ENCODE peak calls at places on chromosomes 1 and 21, in six cellular contexts. One of them, this sample, is unnamed.

GRCh38 chr21:42277593-42277992 is 37.6 kb downstream of the TFF3 start:
- DNase-seq in IMR-90: peak; percentile 39
- DNase-seq in mesendoderm: no peak
- DNase-seq in mesenchymal stem cell: peak; percentile 15
- DNase-seq in neuronal stem cell: no peak
- DNase-seq in H1: no peak
- DNase-seq in this sample: no peak

GRCh38 chr1:53638641-53639035 is 100.3 kb downstream of the GLIS1 start:
- DNase-seq in IMR-90: no peak
- DNase-seq in mesendoderm: no peak
- DNase-seq in mesenchymal stem cell: no peak
- DNase-seq in neuronal stem cell: no peak
- DNase-seq in H1: no peak
- DNase-seq in this sample: no peak

GRCh38 chr21:32776743-32777142 is 5.2 kb upstream of the PAXBP1 start:
- DNase-seq in IMR-90: no peak
- DNase-seq in mesendoderm: no peak
- DNase-seq in mesenchymal stem cell: no peak
- DNase-seq in neuronal stem cell: no peak
- DNase-seq in H1: no peak
- DNase-seq in this sample: no peak

GRCh38 chr1:1040004-1040991 is 20.4 kb downstream of the AGRN start:
- DNase-seq in IMR-90: peak; percentile 85
- DNase-seq in mesendoderm: peak; percentile 96
- DNase-seq in mesenchymal stem cell: peak; percentile 87
- DNase-seq in neuronal stem cell: peak; percentile 84
- DNase-seq in H1: no peak
- DNase-seq in this sample: peak; percentile 90

GRCh38 chr1:15303912-15304311 is 56.9 kb downstream of the FHAD1 start:
- DNase-seq in IMR-90: no peak
- DNase-seq in mesendoderm: no peak
- DNase-seq in mesenchymal stem cell: no peak
- DNase-seq in neuronal stem cell: no peak
- DNase-seq in H1: no peak
- DNase-seq in this sample: no peak

GRCh38 chr1:57848406-57848805 is 424.5 kb upstream of the DAB1 start:
- DNase-seq in IMR-90: no peak
- DNase-seq in mesendoderm: no peak
- DNase-seq in mesenchymal stem cell: peak; percentile 11
- DNase-seq in neuronal stem cell: no peak
- DNase-seq in H1: no peak
- DNase-seq in this sample: no peak

GRCh38 chr1:45870500-45870899 is 67.1 kb downstream of the MAST2 start:
- DNase-seq in IMR-90: no peak
- DNase-seq in mesendoderm: no peak
- DNase-seq in mesenchymal stem cell: no peak
- DNase-seq in neuronal stem cell: no peak
- DNase-seq in H1: no peak
- DNase-seq in this sample: no peak

GRCh38 chr21:17858764-17859163 is 39.6 kb upstream of the C21orf91 start:
- DNase-seq in IMR-90: no peak
- DNase-seq in mesendoderm: no peak
- DNase-seq in mesenchymal stem cell: no peak
- DNase-seq in neuronal stem cell: peak; percentile 15
- DNase-seq in H1: no peak
- DNase-seq in this sample: no peak

GRCh38 chr1:63152572-63152971 is 169.8 kb upstream of the FOXD3 start:
- DNase-seq in IMR-90: no peak
- DNase-seq in mesendoderm: no peak
- DNase-seq in mesenchymal stem cell: no peak
- DNase-seq in neuronal stem cell: no peak
- DNase-seq in H1: no peak
- DNase-seq in this sample: peak; percentile 34

GRCh38 chr1:2834146-2834475 is 32.6 kb upstream of the TTC34 start:
- DNase-seq in IMR-90: no peak
- DNase-seq in mesendoderm: no peak
- DNase-seq in mesenchymal stem cell: no peak
- DNase-seq in neuronal stem cell: no peak
- DNase-seq in H1: no peak
- DNase-seq in this sample: no peak

GRCh38 chr1:183887826-183888819 is 83.2 kb downstream of the RGL1 start:
- DNase-seq in IMR-90: peak; percentile 15
- DNase-seq in mesendoderm: no peak
- DNase-seq in mesenchymal stem cell: no peak
- DNase-seq in neuronal stem cell: no peak
- DNase-seq in H1: no peak
- DNase-seq in this sample: no peak

GRCh38 chr1:178739285-178740045 is 14.4 kb downstream of the RALGPS2 start:
- DNase-seq in IMR-90: peak; percentile 81
- DNase-seq in mesendoderm: peak; percentile 10
- DNase-seq in mesenchymal stem cell: peak; percentile 32
- DNase-seq in neuronal stem cell: no peak
- DNase-seq in H1: no peak
- DNase-seq in this sample: no peak

GRCh38 chr21:38753114-38754100 is 52.3 kb upstream of the ETS2 start:
- DNase-seq in IMR-90: no peak
- DNase-seq in mesendoderm: no peak
- DNase-seq in mesenchymal stem cell: no peak
- DNase-seq in neuronal stem cell: no peak
- DNase-seq in H1: no peak
- DNase-seq in this sample: no peak

GRCh38 chr1:31033573-31033972 is 31.9 kb downstream of the PUM1 start:
- DNase-seq in IMR-90: no peak
- DNase-seq in mesendoderm: peak; percentile 26
- DNase-seq in mesenchymal stem cell: no peak
- DNase-seq in neuronal stem cell: no peak
- DNase-seq in H1: no peak
- DNase-seq in this sample: peak; percentile 69

GRCh38 chr1:31027693-31028526 is 37.6 kb downstream of the PUM1 start:
- DNase-seq in IMR-90: no peak
- DNase-seq in mesendoderm: no peak
- DNase-seq in mesenchymal stem cell: no peak
- DNase-seq in neuronal stem cell: no peak
- DNase-seq in H1: no peak
- DNase-seq in this sample: no peak

GRCh38 chr1:31029031-31029430 is 36.5 kb downstream of the PUM1 start:
- DNase-seq in IMR-90: peak; percentile 38
- DNase-seq in mesendoderm: no peak
- DNase-seq in mesenchymal stem cell: no peak
- DNase-seq in neuronal stem cell: no peak
- DNase-seq in H1: no peak
- DNase-seq in this sample: no peak

GRCh38 chr1:31032266-31032665 is 33.3 kb downstream of the PUM1 start:
- DNase-seq in IMR-90: no peak
- DNase-seq in mesendoderm: no peak
- DNase-seq in mesenchymal stem cell: no peak
- DNase-seq in neuronal stem cell: no peak
- DNase-seq in H1: no peak
- DNase-seq in this sample: no peak

DNA sequence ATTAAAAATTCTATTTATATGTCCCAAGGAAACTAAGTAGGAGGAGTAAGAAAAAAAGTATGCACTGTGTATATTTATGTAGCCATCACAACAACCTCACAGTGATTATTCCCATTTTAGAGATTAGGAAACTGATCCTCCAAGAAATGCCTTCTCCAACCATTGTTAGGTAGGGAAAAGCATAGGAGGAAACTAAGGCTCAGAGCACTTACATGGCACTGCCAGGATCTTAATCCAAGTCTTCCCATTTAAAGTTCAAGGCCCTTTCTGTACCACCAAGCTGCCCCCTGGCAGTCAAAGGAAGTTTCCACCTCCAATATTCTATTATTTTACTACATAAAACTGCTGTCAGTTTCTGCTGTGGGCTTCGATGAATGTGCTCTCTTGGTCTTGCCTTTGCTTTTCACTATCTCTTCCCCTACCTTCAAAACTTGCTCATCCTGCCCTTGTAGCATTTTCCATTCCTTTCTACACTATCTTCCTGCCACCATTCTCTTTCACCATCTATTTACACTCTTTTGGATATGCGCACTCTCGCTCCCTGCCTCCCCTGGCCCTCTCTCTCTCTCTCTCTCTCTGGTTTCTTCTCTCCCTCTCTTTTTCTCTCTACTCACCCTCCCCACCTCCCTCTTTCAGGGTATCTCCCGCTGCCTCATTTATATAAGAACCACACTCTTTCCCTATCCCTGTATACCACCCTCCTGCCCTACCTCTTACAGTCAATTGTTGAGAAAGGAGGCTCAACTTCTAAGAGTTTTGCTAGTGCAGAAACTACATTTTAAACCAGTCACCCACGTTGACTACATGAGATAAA is 34.0 kb downstream of the PUM1 start:
- DNase-seq in IMR-90: no peak
- DNase-seq in mesendoderm: peak; percentile 26
- DNase-seq in mesenchymal stem cell: no peak
- DNase-seq in neuronal stem cell: no peak
- DNase-seq in H1: no peak
- DNase-seq in this sample: no peak
- H3K27ac ChIP-seq in IMR-90: no peak overlapping the region
- H3K27ac ChIP-seq in mesendoderm: no peak overlapping the region
- H3K27ac ChIP-seq in mesenchymal stem cell: no peak overlapping the region
- H3K27ac ChIP-seq in neuronal stem cell: no peak overlapping the region
- H3K27ac ChIP-seq in H1: no peak overlapping the region
- H3K27ac ChIP-seq in this sample: no peak overlapping the region

DNA sequence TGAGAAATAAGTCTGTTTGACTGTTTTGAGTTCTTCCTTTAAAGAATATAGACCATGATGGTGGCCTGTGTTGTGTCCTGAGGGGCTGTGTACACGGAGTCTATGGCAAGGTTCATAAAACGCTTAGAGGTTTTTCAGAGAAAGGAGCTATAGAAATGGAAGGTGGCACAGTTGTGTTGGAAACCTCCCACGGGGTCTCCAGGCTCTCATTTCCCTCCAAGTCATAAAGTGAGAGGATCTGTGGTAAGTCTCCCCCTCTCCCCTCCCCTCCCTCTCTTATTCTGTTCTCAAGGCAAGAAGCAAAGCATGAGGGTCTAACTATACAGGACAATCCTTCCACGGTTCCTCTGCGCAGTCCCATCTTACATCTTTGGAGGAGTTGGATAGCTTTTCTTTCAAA is 139.2 kb downstream of the KIF26B start:
- DNase-seq in IMR-90: no peak
- DNase-seq in mesendoderm: no peak
- DNase-seq in mesenchymal stem cell: no peak
- DNase-seq in neuronal stem cell: no peak
- DNase-seq in H1: no peak
- DNase-seq in this sample: no peak
- H2BK120ac ChIP-seq in IMR-90: no peak overlapping the region
- H2BK120ac ChIP-seq in mesendoderm: no peak overlapping the region
- H2BK120ac ChIP-seq in mesenchymal stem cell: no peak overlapping the region
- H2BK120ac ChIP-seq in neuronal stem cell: no peak overlapping the region
- H2BK120ac ChIP-seq in H1: no peak overlapping the region
- H2BK120ac ChIP-seq in this sample: no peak overlapping the region

GRCh38 chr1:90732136-90732535 is 15.0 kb upstream of the BARHL2 start:
- DNase-seq in IMR-90: no peak
- DNase-seq in mesendoderm: no peak
- DNase-seq in mesenchymal stem cell: no peak
- DNase-seq in neuronal stem cell: no peak
- DNase-seq in H1: no peak
- DNase-seq in this sample: no peak

GRCh38 chr1:90728656-90729257 is 11.7 kb upstream of the BARHL2 start:
- DNase-seq in IMR-90: no peak
- DNase-seq in mesendoderm: no peak
- DNase-seq in mesenchymal stem cell: no peak
- DNase-seq in neuronal stem cell: no peak
- DNase-seq in H1: no peak
- DNase-seq in this sample: no peak

GRCh38 chr1:90731382-90732050 is 14.4 kb upstream of the BARHL2 start:
- DNase-seq in IMR-90: no peak
- DNase-seq in mesendoderm: no peak
- DNase-seq in mesenchymal stem cell: no peak
- DNase-seq in neuronal stem cell: no peak
- DNase-seq in H1: no peak
- DNase-seq in this sample: no peak

GRCh38 chr1:90729484-90730246 is 12.6 kb upstream of the BARHL2 start:
- DNase-seq in IMR-90: no peak
- DNase-seq in mesendoderm: peak; percentile 81
- DNase-seq in mesenchymal stem cell: no peak
- DNase-seq in neuronal stem cell: no peak
- DNase-seq in H1: no peak
- DNase-seq in this sample: no peak

DNA sequence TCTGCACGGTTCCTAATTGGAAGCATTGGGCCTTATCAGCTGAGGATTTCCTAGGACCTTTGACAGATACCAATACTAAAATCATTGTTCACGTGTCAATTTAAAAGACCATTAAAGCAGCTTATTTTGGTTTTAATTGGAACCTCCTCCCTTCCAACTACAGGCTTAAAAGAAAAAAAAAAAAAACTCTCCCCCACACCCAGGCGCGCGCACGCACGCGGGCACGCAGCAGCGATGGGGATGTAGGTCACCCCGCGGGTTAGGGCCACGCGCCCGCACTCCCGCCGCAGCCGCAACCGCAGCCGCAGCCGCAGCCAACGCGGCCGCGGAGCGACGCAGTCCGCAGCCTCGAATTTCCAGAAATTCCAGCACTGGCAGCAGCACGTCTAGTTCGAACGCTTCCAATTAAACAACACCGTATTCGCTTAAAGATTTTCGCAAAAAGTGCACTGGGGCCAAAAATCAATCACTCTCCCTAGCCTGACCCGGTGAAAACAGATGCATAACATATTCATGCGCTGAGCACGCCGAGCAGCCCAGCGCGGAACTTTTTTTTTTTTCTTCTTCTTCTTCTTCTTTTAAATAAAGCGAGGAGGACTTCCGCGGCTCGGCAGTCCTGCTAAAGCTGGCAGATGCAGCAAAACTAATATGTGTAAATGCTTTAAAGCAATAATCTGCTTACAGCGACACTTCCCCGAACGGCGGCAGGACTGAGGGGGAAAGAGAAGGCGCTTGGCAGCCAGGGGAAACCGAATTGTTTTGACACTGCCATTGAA is 13.3 kb upstream of the BARHL2 start:
- DNase-seq in IMR-90: peak; percentile 9
- DNase-seq in mesendoderm: no peak
- DNase-seq in mesenchymal stem cell: peak; percentile 18
- DNase-seq in neuronal stem cell: no peak
- DNase-seq in H1: no peak
- DNase-seq in this sample: peak; percentile 21
- H3K4me3 ChIP-seq in IMR-90: peak overlapping the region; percentile 28
- H3K4me3 ChIP-seq in mesendoderm: no peak overlapping the region
- H3K4me3 ChIP-seq in mesenchymal stem cell: peak overlapping the region; percentile 69
- H3K4me3 ChIP-seq in neuronal stem cell: no peak overlapping the region
- H3K4me3 ChIP-seq in H1: peak overlapping the region; percentile 17
- H3K4me3 ChIP-seq in this sample: peak overlapping the region; percentile 41

DNA sequence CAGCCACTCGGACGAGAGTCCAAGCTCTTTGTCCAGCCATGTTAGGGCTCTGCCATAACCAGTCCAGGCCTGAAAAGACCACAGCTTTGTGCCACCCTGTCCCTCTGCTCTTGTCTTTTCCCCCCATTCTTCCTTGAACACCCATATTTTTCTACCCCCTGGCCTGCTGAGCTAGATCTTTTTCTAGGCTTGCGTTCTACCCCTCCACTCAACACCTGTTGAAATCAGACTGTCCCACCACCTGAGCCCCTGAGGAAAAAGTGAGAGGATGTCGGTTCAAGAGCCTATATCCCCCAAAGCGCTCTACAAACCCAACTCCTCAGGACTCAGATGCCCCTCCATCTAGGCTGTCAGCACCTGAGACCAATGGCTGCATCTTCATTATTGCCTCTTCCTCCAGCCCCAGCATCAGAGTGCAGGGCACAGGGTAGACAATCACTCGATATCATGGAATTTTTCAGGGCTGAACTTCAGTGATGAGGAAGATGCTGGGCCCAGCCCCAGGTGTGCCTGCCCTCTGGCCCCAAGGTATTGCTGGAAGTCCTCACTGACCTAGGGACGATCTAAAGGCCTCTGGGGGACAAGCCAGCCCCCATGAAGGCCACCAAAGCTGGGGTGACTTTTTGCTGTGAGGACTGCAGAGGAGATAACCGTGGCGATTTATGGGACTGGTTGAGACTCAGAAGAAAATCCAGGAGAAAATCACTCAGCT is 75.3 kb downstream of the CD247 start:
- DNase-seq in IMR-90: no peak
- DNase-seq in mesendoderm: no peak
- DNase-seq in mesenchymal stem cell: no peak
- DNase-seq in neuronal stem cell: no peak
- DNase-seq in H1: no peak
- DNase-seq in this sample: no peak
- H3K27ac ChIP-seq in IMR-90: no peak overlapping the region
- H3K27ac ChIP-seq in mesendoderm: no peak overlapping the region
- H3K27ac ChIP-seq in mesenchymal stem cell: no peak overlapping the region
- H3K27ac ChIP-seq in neuronal stem cell: no peak overlapping the region
- H3K27ac ChIP-seq in H1: no peak overlapping the region
- H3K27ac ChIP-seq in this sample: no peak overlapping the region

This sample was measured in trophoblast cell.